ENCODE peak calls at places on chromosomes 13 and 19, in six cellular contexts. D is H1, O is GM12878, A is HepG2, W is K562, S is SK-N-SH. C is an unnamed sample.

GRCh38 chr19:16888629-16889371 is at the start of gene F2RL3:
- DNase-seq in D (no peak), O (no peak), A (no peak), W (peak), S (peak), C (no peak)

GRCh38 chr19:51440846-51441409 is 17.3 kb downstream of the SIGLEC8 start:
- DNase-seq in D (no peak), O (no peak), A (no peak), W (peak), S (no peak), C (no peak)

GRCh38 chr19:51783373-51783772 is 11.6 kb upstream of the FPR3 start:
- DNase-seq in D (no peak), O (no peak), A (peak), W (peak), S (no peak), C (no peak)

GRCh38 chr19:3760871-3761361 is 576 bp downstream of the APBA3 start:
- DNase-seq in D (no peak), O (no peak), A (no peak), W (no peak), S (no peak), C (no peak)

GRCh38 chr13:23991119-23991518 is 93.8 kb upstream of the C1QTNF9B start:
- DNase-seq in D (no peak), O (no peak), A (no peak), W (no peak), S (no peak), C (no peak)

GRCh38 chr13:66660013-66660804 is 569.9 kb downstream of the PCDH9 start:
- DNase-seq in D (no peak), O (no peak), A (no peak), W (no peak), S (no peak), C (no peak)

GRCh38 chr19:8505680-8506401 is 3.4 kb upstream of the PRAM1 start:
- DNase-seq in D (peak), O (no peak), A (peak), W (peak), S (peak), C (peak)

GRCh38 chr13:70622785-70623184 is 514.5 kb upstream of the KLHL1 start:
- DNase-seq in D (no peak), O (no peak), A (no peak), W (no peak), S (no peak), C (no peak)

GRCh38 chr19:7140137-7140536 is 70.6 kb downstream of the ZNF557 start:
- DNase-seq in D (no peak), O (no peak), A (no peak), W (no peak), S (no peak), C (no peak)

GRCh38 chr19:13100871-13101589 is 1.6 kb downstream of the LYL1 start:
- DNase-seq in D (no peak), O (no peak), A (no peak), W (peak), S (no peak), C (no peak)
- TF ChIP-seq JUND in D (no peak), O (no peak), A (no peak), W (no peak), S (no peak), C (no peak)

GRCh38 chr19:41364546-41365391 is 820 bp upstream of the B9D2 start:
- DNase-seq in D (no peak), O (no peak), A (no peak), W (no peak), S (peak), C (no peak)
- TF ChIP-seq JUND in D (no peak), O (no peak), A (no peak), W (no peak), S (no peak), C (no peak)

DNA sequence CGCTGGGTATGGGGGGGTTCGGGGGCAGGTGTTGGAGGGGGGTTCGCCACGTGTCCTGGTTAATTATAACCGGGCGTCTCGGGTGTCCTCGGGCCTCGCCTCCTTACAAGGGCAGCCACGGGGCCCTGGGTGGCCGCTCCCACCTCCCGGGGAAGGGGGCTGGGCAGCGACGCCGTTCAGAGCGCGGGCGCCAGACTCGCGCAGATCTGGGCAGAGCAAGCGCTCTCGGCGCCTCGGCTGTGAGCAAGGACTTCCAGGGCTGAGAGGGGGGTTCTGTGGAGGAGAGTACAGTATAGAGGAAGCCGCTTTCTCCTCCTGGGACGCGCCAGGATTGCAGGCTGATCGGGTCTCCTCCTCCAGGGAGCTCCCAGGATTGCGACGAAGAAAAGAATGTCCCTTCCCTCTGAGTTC is 1.0 kb upstream of the CKM start:
- DNase-seq in D (peak), O (no peak), A (no peak), W (no peak), S (peak), C (no peak)
- TF ChIP-seq JUND in D (no peak), O (no peak), A (no peak), W (no peak), S (no peak), C (no peak)

DNA sequence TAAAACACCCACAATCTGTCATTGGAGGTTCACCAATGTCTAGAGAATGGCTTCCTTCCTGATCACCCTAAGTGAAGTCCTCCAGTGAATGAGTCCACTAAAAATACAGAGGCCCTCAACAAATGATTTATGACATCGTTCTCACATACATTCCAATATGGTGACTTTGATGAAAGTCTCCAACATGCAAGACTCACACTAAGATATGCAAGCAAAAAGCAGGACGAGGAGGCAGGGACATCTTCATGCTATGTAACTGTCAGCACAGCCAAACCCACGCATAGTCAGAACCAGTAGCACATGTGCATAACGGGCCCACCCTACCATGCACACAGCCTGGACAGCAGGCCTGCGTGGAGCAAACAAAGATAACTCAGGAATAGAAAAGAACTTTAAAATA is 16.6 kb upstream of the LSM14A start:
- DNase-seq in D (no peak), O (no peak), A (no peak), W (no peak), S (no peak), C (no peak)
- TF ChIP-seq JUND in D (no peak), O (no peak), A (no peak), W (no peak), S (no peak), C (no peak)

C was measured in T47D.